ENCODE peak calls at places on chromosome 7, in six cellular contexts. T is Peyer's patch, B is NCI-H1092, M is NCI-H1436, R is fibroblast of lung, K is ELR. P is an unnamed sample.

GRCh38 chr7:90387470-90388240 is 15.6 kb upstream of the CLDN12 start:
- DNase-seq in T (no peak), B (no peak), M (no peak), R (no peak), K (peak), P (no peak)

GRCh38 chr7:1024331-1024761 is 20.0 kb upstream of the GPR146 start:
- DNase-seq in T (no peak), B (no peak), M (peak), R (no peak), K (no peak), P (no peak)

GRCh38 chr7:46131916-46132795 is 211.1 kb upstream of the IGFBP3 start:
- DNase-seq in T (no peak), B (no peak), M (no peak), R (no peak), K (peak), P (no peak)

GRCh38 chr7:27260211-27260610 is 17.6 kb downstream of the EVX1 start:
- DNase-seq in T (no peak), B (no peak), M (no peak), R (no peak), K (no peak), P (no peak)

GRCh38 chr7:108358553-108358952 is 97.7 kb downstream of the NRCAM start:
- DNase-seq in T (no peak), B (peak), M (peak), R (peak), K (peak), P (no peak)

GRCh38 chr7:1849351-1849951 is 179.4 kb downstream of the ELFN1 start:
- DNase-seq in T (no peak), B (no peak), M (no peak), R (no peak), K (no peak), P (no peak)

GRCh38 chr7:240887-241421 is 48.6 kb downstream of the FAM20C start:
- DNase-seq in T (no peak), B (no peak), M (no peak), R (peak), K (peak), P (no peak)

GRCh38 chr7:90297118-90297517 is 24.0 kb downstream of the FAM237B start:
- DNase-seq in T (no peak), B (no peak), M (no peak), R (no peak), K (no peak), P (no peak)

GRCh38 chr7:25835191-25835590 is 316.8 kb upstream of the NFE2L3 start:
- DNase-seq in T (no peak), B (no peak), M (no peak), R (peak), K (peak), P (no peak)

GRCh38 chr7:91050677-91051076 is 213.6 kb upstream of the FZD1 start:
- DNase-seq in T (no peak), B (no peak), M (no peak), R (no peak), K (no peak), P (no peak)

P was measured in T-cell.